ENCODE peak calls at places on chromosomes 1 and 21, in six cellular contexts. Y is lower lobe of right lung; L is CD4-positive, CD25-positive, alpha-beta regulatory T cell; Z is naive thymus-derived CD4-positive, alpha-beta T cell; V is right cardiac atrium; R is RWPE1. H is an unnamed sample.

GRCh38 chr1:63679076-63679475 is 85.9 kb downstream of the PGM1 start:
- DNase-seq in Y (no peak), L (no peak), Z (no peak), V (no peak), R (no peak), H (no peak)

GRCh38 chr21:36419996-36420395 is 34.8 kb downstream of the CHAF1B start:
- DNase-seq in Y (peak), L (no peak), Z (no peak), V (peak), R (peak), H (peak)

GRCh38 chr1:244097523-244098390 is 46.7 kb downstream of the ZBTB18 start:
- DNase-seq in Y (no peak), L (no peak), Z (no peak), V (no peak), R (no peak), H (no peak)

GRCh38 chr1:35398739-35399138 is 130.2 kb downstream of the ZMYM4 start:
- DNase-seq in Y (no peak), L (no peak), Z (no peak), V (no peak), R (no peak), H (no peak)

GRCh38 chr21:46191257-46191685 is 7.0 kb upstream of the SPATC1L start:
- DNase-seq in Y (no peak), L (no peak), Z (no peak), V (peak), R (peak), H (no peak)

GRCh38 chr1:53654216-53655210 is 84.5 kb downstream of the GLIS1 start:
- DNase-seq in Y (no peak), L (no peak), Z (no peak), V (no peak), R (no peak), H (no peak)

GRCh38 chr1:27971674-27972073 is 11.9 kb downstream of the XKR8 start:
- DNase-seq in Y (no peak), L (no peak), Z (no peak), V (no peak), R (no peak), H (no peak)

GRCh38 chr1:32900956-32901822 is at the start of gene TMEM54:
- DNase-seq in Y (peak), L (no peak), Z (no peak), V (peak), R (peak), H (peak)

GRCh38 chr1:26971590-26971989 is 11.3 kb upstream of the KDF1 start:
- DNase-seq in Y (no peak), L (no peak), Z (no peak), V (no peak), R (no peak), H (no peak)

GRCh38 chr1:175343945-175344344 is 151.4 kb upstream of the KIAA0040 start:
- DNase-seq in Y (no peak), L (no peak), Z (no peak), V (no peak), R (no peak), H (no peak)

GRCh38 chr1:93847811-93848288 is 31.2 kb downstream of the DNTTIP2 start:
- DNase-seq in Y (peak), L (peak), Z (peak), V (peak), R (peak), H (peak)

GRCh38 chr1:17742590-17742989 is 12.5 kb upstream of the ACTL8 start:
- DNase-seq in Y (no peak), L (no peak), Z (no peak), V (peak), R (no peak), H (no peak)

GRCh38 chr1:46315669-46316403 is 12.3 kb downstream of the UQCRH start:
- DNase-seq in Y (no peak), L (no peak), Z (no peak), V (no peak), R (peak), H (no peak)

GRCh38 chr1:55716151-55716550 is 501.0 kb upstream of the USP24 start:
- DNase-seq in Y (no peak), L (no peak), Z (no peak), V (no peak), R (no peak), H (no peak)

GRCh38 chr1:90778487-90778886 is 61.4 kb upstream of the BARHL2 start:
- DNase-seq in Y (no peak), L (no peak), Z (no peak), V (no peak), R (no peak), H (no peak)

GRCh38 chr1:204659061-204659460 is 26.5 kb downstream of the LRRN2 start:
- DNase-seq in Y (no peak), L (no peak), Z (no peak), V (no peak), R (no peak), H (no peak)

GRCh38 chr1:222791006-222791710 is 23.7 kb upstream of the DISP1 start:
- DNase-seq in Y (no peak), L (no peak), Z (no peak), V (no peak), R (no peak), H (no peak)

GRCh38 chr1:159877695-159878444 is 15.4 kb upstream of the VSIG8 start:
- DNase-seq in Y (no peak), L (no peak), Z (no peak), V (no peak), R (no peak), H (no peak)

GRCh38 chr1:239421810-239422209 is 35.4 kb downstream of the CHRM3 start:
- DNase-seq in Y (no peak), L (no peak), Z (no peak), V (no peak), R (no peak), H (no peak)

GRCh38 chr1:239418241-239418640 is 31.9 kb downstream of the CHRM3 start:
- DNase-seq in Y (no peak), L (no peak), Z (no peak), V (no peak), R (no peak), H (no peak)

DNA sequence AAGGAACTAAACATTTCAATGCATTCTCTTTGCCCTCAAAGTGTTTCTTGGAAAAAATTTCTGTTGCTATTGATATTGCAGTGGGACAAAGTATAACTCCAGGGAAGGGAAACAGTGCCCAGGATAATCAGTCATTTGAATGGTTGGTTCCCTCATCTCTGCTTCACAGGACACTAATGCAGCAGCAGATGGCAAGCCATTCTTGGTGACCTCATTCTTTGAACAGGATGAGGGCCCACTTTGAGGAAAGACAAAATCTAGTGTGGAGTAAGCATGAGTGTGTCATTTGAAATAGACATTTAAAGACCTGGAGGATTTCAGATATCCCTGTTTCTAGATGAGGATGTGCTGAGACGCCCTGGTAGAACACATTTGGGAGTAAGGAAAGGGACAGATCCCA is 32.3 kb downstream of the CHRM3 start:
- DNase-seq in Y (no peak), L (no peak), Z (no peak), V (no peak), R (no peak), H (no peak)
- H3K27ac ChIP-seq in Y (no peak), L (no peak), Z (no peak), V (no peak), R (no peak), H (no peak)

GRCh38 chr1:192544983-192545393 is 30.6 kb upstream of the RGS1 start:
- DNase-seq in Y (no peak), L (no peak), Z (no peak), V (no peak), R (peak), H (no peak)
- H3K27ac ChIP-seq in Y (no peak), L (peak), Z (no peak), V (no peak), R (peak), H (no peak)

GRCh38 chr1:171654705-171655214 is 2.3 kb upstream of the MYOC start:
- DNase-seq in Y (no peak), L (no peak), Z (no peak), V (peak), R (no peak), H (no peak)

GRCh38 chr1:171661076-171661650 is 8.7 kb upstream of the MYOC start:
- DNase-seq in Y (no peak), L (no peak), Z (no peak), V (no peak), R (no peak), H (no peak)

GRCh38 chr1:171653796-171654704 is 1.6 kb upstream of the MYOC start:
- DNase-seq in Y (no peak), L (no peak), Z (no peak), V (no peak), R (no peak), H (no peak)

GRCh38 chr1:171652234-171652822 is at the start of gene MYOC:
- DNase-seq in Y (no peak), L (no peak), Z (no peak), V (peak), R (no peak), H (no peak)

GRCh38 chr1:171655215-171656116 is 3.0 kb upstream of the MYOC start:
- DNase-seq in Y (peak), L (peak), Z (peak), V (peak), R (no peak), H (peak)
- H3K27ac ChIP-seq in Y (peak), L (no peak), Z (no peak), V (peak), R (no peak), H (peak)

GRCh38 chr1:20882837-20883236 is 95.7 kb upstream of the HP1BP3 start:
- DNase-seq in Y (no peak), L (no peak), Z (no peak), V (no peak), R (no peak), H (no peak)
- H3K27ac ChIP-seq in Y (no peak), L (no peak), Z (no peak), V (no peak), R (peak), H (no peak)

GRCh38 chr1:39954261-39954869 is 580 bp upstream of the MFSD2A start:
- DNase-seq in Y (no peak), L (no peak), Z (no peak), V (peak), R (no peak), H (no peak)
- H3K27ac ChIP-seq in Y (peak), L (no peak), Z (peak), V (peak), R (peak), H (no peak)

H was measured in pancreas.